ENCODE peak calls at places on chromosomes 1 and 21, in eight cellular contexts. C, J, O, T, N, U, Z and M are unnamed samples.
A peak's percentile ranks its signal among the peaks of the same experiment; 100 is the strongest.

GRCh38 chr1:112504002-112504401 is 4.8 kb upstream of the WNT2B start:
- DNase-seq in C (no peak), U (no peak), Z (no peak), O (no peak), J (no peak), T (no peak), N (no peak), M (no peak)

GRCh38 chr1:36652586-36652985 is 169.9 kb upstream of the CSF3R start:
- DNase-seq in Z (no peak), U (no peak), J (no peak), N (no peak), T (no peak), C (no peak), O (no peak), M (no peak)

GRCh38 chr1:235313931-235314678 is 13.9 kb downstream of the ARID4B start:
- DNase-seq in T (no peak), J (no peak), Z (no peak), N (no peak), C (no peak), O (no peak), U (no peak), M (no peak)

GRCh38 chr1:59543211-59543668 is 246.3 kb downstream of the FGGY start:
- DNase-seq in Z (no peak), C (peak; percentile 16), T (no peak), U (no peak), J (no peak), O (no peak), N (no peak), M (no peak)

GRCh38 chr21:17472592-17473271 is 40.1 kb upstream of the CXADR start:
- DNase-seq in C (no peak), Z (peak; percentile 45), N (no peak), U (no peak), O (no peak), T (no peak), J (no peak), M (no peak)

GRCh38 chr1:221204055-221204833 is 325.0 kb downstream of the HLX start:
- DNase-seq in T (no peak), O (no peak), C (no peak), U (no peak), Z (no peak), N (no peak), J (no peak), M (no peak)

GRCh38 chr1:20321573-20321972 is 30.9 kb downstream of the VWA5B1 start:
- DNase-seq in U (no peak), N (no peak), Z (no peak), C (no peak), O (no peak), T (peak; percentile 35), J (no peak), M (no peak)

GRCh38 chr21:28516996-28517592 is 475.6 kb downstream of the LTN1 start:
- DNase-seq in J (peak; percentile 77), O (peak; percentile 8), U (peak; percentile 81), T (peak; percentile 39), C (peak; percentile 90), Z (peak; percentile 64), N (peak; percentile 18), M (peak; percentile 76)

GRCh38 chr1:212819704-212820103 is 27.7 kb downstream of the SPATA45 start:
- DNase-seq in J (no peak), U (no peak), T (no peak), N (no peak), O (peak; percentile 84), Z (no peak), C (no peak), M (no peak)

GRCh38 chr1:217471403-217471802 is 159.5 kb downstream of the GPATCH2 start:
- DNase-seq in N (no peak), J (no peak), C (no peak), U (no peak), Z (no peak), T (no peak), O (no peak), M (no peak)

DNA sequence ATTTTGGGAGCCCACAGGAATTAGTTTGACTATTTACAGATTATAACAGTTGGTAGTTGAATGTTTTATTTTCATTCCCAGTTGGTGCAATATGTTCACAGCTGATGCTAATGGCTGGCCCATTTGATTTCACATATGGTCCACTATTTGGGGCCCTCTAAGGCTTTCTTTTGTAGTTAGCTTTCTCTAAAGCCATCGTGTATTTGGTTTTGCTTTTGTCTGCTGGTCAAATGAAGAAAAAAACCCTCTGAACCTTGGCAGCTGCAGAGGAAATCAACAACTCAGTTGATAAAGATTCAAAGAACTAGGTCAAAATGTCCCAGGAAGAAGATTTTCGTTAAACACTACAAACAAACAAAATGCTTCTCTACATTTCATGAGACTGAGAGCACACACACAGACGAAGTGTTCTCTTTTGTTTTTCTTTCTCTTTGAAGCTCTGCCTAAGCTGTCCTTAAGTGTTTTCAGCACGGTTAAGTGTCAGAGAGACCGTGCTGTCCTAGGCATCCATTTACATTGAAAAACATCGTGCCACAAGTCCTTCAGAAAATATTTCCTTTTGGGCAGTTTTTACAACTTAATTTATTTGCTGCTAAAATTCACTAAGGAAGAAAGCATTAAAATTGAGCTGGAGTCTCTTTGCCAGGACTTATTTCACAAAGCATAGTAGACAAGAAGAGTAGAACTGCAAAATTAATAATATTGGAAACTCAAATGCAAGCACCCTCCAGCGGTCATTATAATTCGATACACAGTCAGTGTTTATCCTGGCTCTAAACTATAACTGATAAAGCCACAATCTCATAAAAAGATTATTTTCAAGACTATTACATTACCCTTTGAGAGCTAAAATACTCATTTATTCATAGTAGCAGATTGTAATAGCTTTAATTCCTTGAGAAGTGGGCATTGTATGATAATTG is 655.1 kb downstream of the RWDD3 start:
- DNase-seq in J (no peak), T (no peak), U (no peak), O (no peak), C (peak; percentile 43), Z (no peak), N (no peak), M (no peak)
- H3K4me3 ChIP-seq in J (no peak overlapping the region), T (no peak overlapping the region), U (no peak overlapping the region), O (no peak overlapping the region), C (no peak overlapping the region), Z (no peak overlapping the region), N (no peak overlapping the region), M (no peak overlapping the region)

GRCh38 chr1:242703467-242703866 is 179.0 kb upstream of the PLD5 start:
- DNase-seq in C (no peak), Z (no peak), N (no peak), U (peak; percentile 47), T (no peak), O (no peak), J (no peak), M (no peak)
- H3K4me1 ChIP-seq in C (no peaks in the 10 kb centered on the region), Z (no peaks in the 10 kb centered on the region), N (no peaks in the 10 kb centered on the region), U (no peaks in the 10 kb centered on the region), T (no peaks in the 10 kb centered on the region), O (no peaks in the 10 kb centered on the region), J (no peaks in the 10 kb centered on the region), M (no peaks in the 10 kb centered on the region)

GRCh38 chr1:91278754-91279153 is 125.9 kb downstream of the HFM1 start:
- DNase-seq in T (no peak), J (peak; percentile 25), U (no peak), Z (no peak), N (no peak), O (no peak), C (peak; percentile 22), M (no peak)
- TF ChIP-seq CTCF in T (no peak), J (peak; percentile 59), U (no peak), Z (no peak), N (no peak), O (no peak), C (peak; percentile 60), M (no peak)

GRCh38 chr1:42947137-42947536 is 11.5 kb downstream of the SLC2A1 start:
- DNase-seq in C (no peak), T (no peak), Z (no peak), O (no peak), J (no peak), U (no peak), N (no peak), M (no peak)
- H3K4me3 ChIP-seq in C (no peak overlapping the region), T (no peak overlapping the region), Z (no peak overlapping the region), O (no peak overlapping the region), J (no peak overlapping the region), U (no peak overlapping the region), N (no peak overlapping the region), M (no peak overlapping the region)

GRCh38 chr1:203325004-203325417 is 19.7 kb downstream of the BTG2 start:
- DNase-seq in T (no peak), J (no peak), U (no peak), O (peak; percentile 94), Z (no peak), N (no peak), C (peak; percentile 85), M (no peak)

GRCh38 chr1:203327684-203328457 is 22.6 kb downstream of the BTG2 start:
- DNase-seq in J (peak; percentile 68), Z (peak; percentile 66), O (no peak), U (peak; percentile 75), T (no peak), N (peak; percentile 53), C (peak; percentile 93), M (no peak)

GRCh38 chr1:203328714-203329122 is 22.2 kb downstream of the FMOD start:
- DNase-seq in Z (peak; percentile 87), J (peak; percentile 21), O (no peak), N (no peak), C (peak; percentile 80), T (no peak), U (no peak), M (peak; percentile 68)

GRCh38 chr1:203325418-203326091 is 20.2 kb downstream of the BTG2 start:
- DNase-seq in Z (peak; percentile 86), T (no peak), U (peak; percentile 87), J (no peak), C (peak; percentile 84), O (no peak), N (peak; percentile 46), M (peak; percentile 71)

DNA sequence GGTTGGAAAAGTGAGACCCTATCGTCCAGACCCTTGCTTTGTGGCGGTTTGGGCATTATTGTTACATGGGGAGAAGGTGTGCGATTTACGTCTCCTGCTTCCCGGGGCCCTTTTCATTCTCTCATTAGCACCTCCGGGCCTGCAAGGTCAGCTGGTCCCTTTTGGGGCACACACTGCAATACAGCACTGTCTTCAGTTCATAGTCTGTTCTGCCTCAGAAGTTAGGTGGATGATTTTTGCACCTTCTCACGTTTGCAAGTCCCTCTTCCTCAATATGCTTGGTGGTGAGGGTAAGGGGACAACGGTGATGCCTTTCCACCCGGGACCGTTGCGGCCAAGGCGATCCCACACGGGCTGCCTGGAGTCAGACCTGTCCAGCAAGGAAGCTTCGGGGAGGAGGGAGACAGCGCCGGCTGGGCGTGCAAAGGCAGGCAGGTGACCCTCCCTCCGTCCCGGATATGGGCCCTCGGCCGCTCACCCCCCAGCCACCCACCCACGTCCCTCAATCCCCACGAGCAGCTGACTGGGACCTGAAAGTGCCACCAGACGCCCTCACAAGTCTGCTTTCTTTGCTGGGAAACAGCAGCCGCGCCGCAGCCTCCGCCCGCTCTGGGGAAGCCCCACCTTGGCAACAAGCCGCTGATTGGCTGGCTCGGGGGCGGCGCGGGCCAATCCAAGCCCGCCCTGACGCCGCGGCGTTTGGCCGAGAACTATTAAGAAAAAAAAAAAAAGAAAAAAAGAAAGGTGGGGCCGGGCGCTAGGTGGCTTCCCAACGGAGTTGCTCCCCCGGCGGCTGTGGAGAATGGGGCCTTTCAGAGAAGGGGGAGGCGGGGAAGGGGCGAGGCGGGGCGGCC is 21.7 kb downstream of the BTG2 start:
- DNase-seq in J (peak; percentile 94), Z (peak; percentile 97), T (peak; percentile 95), O (peak; percentile 88), U (peak; percentile 97), N (peak; percentile 86), C (peak; percentile 97), M (peak; percentile 95)
- H3K4me1 ChIP-seq in J (peaks cover 21% of the 10 kb centered on the region), Z (peaks cover 66% of the 10 kb centered on the region), T (peaks cover 23% of the 10 kb centered on the region), O (peaks cover 62% of the 10 kb centered on the region), U (peaks cover 63% of the 10 kb centered on the region), N (peaks cover 31% of the 10 kb centered on the region), C (peaks cover 63% of the 10 kb centered on the region), M (peaks cover 18% of the 10 kb centered on the region)